ENCODE peak calls at places on chromosomes 4 and X, in nine cellular contexts. A is suprapubic skin, X is heart left ventricle, Z is NB4, R is breast epithelium, H is GM12891, G is H1, Y is A549, T is endothelial cell of umbilical vein. M is an unnamed sample.

GRCh38 chrX:44042731-44043130 is 69.5 kb upstream of the NDP start:
- DNase-seq in X (no peak), T (no peak), Y (no peak), Z (no peak), G (no peak), A (no peak), R (no peak), H (no peak), M (no peak)

GRCh38 chr4:90345549-90345948 is 218.4 kb downstream of the CCSER1 start:
- DNase-seq in Y (no peak), A (no peak), G (no peak), H (no peak), X (no peak), T (no peak), R (no peak), Z (no peak), M (no peak)

GRCh38 chr4:95572304-95572991 is 23.7 kb upstream of the UNC5C start:
- DNase-seq in R (peak), T (peak), X (peak), H (no peak), G (peak), Z (peak), A (no peak), Y (no peak), M (no peak)

GRCh38 chrX:150897371-150898319 is 823 bp downstream of the CD99L2 start:
- DNase-seq in A (no peak), Y (peak), G (peak), R (no peak), H (no peak), T (peak), Z (peak), X (no peak), M (peak)

GRCh38 chr4:151952137-151952536 is 191.3 kb upstream of the GATB start:
- DNase-seq in A (no peak), R (no peak), Y (no peak), H (no peak), T (no peak), G (no peak), X (no peak), Z (no peak), M (no peak)

GRCh38 chr4:182427530-182427929 is 184.3 kb downstream of the TENM3 start:
- DNase-seq in Z (no peak), H (no peak), A (no peak), Y (no peak), R (no peak), X (no peak), G (no peak), T (no peak), M (no peak)

GRCh38 chr4:86942185-86942666 is 7.4 kb downstream of the AFF1 start:
- DNase-seq in G (no peak), Z (peak), Y (no peak), X (no peak), R (no peak), A (no peak), H (no peak), T (peak), M (peak)

GRCh38 chrX:77788050-77788449 is 2.0 kb upstream of the ATRX start:
- DNase-seq in R (no peak), Y (peak), A (no peak), T (peak), G (no peak), Z (peak), H (no peak), X (peak), M (peak)

GRCh38 chr4:151799417-151800030 is 38.7 kb upstream of the GATB start:
- DNase-seq in Y (no peak), A (no peak), H (no peak), R (no peak), T (no peak), G (no peak), Z (no peak), X (no peak), M (no peak)

GRCh38 chr4:94408549-94409374 is 43.0 kb upstream of the PDLIM5 start:
- DNase-seq in Y (no peak), A (no peak), G (no peak), X (no peak), Z (no peak), T (no peak), H (no peak), R (no peak), M (no peak)

GRCh38 chr4:52825311-52826090 is 36.6 kb upstream of the RASL11B start:
- DNase-seq in H (no peak), T (no peak), A (no peak), Y (no peak), Z (no peak), X (no peak), R (no peak), G (no peak), M (no peak)

GRCh38 chrX:124230573-124231300 is 101.7 kb upstream of the TEX13D start:
- DNase-seq in R (no peak), Y (no peak), X (no peak), Z (no peak), T (no peak), H (no peak), G (no peak), A (no peak), M (no peak)

GRCh38 chr4:41496980-41497379 is 41.0 kb upstream of the LIMCH1 start:
- DNase-seq in A (no peak), T (no peak), Z (no peak), X (no peak), G (no peak), H (no peak), R (no peak), Y (no peak), M (no peak)

GRCh38 chrX:134634691-134635090 is 23.6 kb downstream of the PLAC1 start:
- DNase-seq in G (no peak), Y (no peak), A (no peak), T (no peak), X (no peak), R (no peak), Z (peak), H (no peak), M (no peak)

GRCh38 chr4:128574706-128575105 is 234.8 kb upstream of the JADE1 start:
- DNase-seq in A (peak), H (peak), G (peak), T (peak), Y (peak), X (peak), Z (peak), R (no peak), M (peak)

GRCh38 chr4:43251760-43252317 is 359.3 kb downstream of the GRXCR1 start:
- DNase-seq in R (no peak), Z (no peak), A (no peak), H (no peak), T (no peak), X (no peak), G (no peak), Y (no peak), M (no peak)

GRCh38 chr4:102642571-102643298 is 118.0 kb downstream of the MANBA start:
- DNase-seq in R (no peak), Z (no peak), H (no peak), T (no peak), Y (no peak), X (no peak), G (no peak), A (no peak), M (no peak)

GRCh38 chr4:47674173-47674572 is 163.7 kb downstream of the CORIN start:
- DNase-seq in T (no peak), H (no peak), X (no peak), Y (no peak), A (no peak), Z (no peak), G (no peak), R (no peak), M (no peak)

GRCh38 chr4:165867961-165868360 is 5.1 kb upstream of the TLL1 start:
- DNase-seq in G (no peak), Y (no peak), R (no peak), Z (no peak), T (no peak), A (no peak), X (no peak), H (no peak), M (no peak)
- TF ChIP-seq POLR2A in G (no peak), Y (no peak), R (no peak), Z (no peak), T (no peak), A (no peak), X (no peak), H (no peak), M (no peak)

GRCh38 chrX:154548028-154548316 is 552 bp downstream of the IKBKG start:
- DNase-seq in Y (no peak), G (no peak), X (no peak), H (no peak), Z (no peak), R (no peak), A (no peak), T (no peak), M (no peak)

GRCh38 chrX:154545673-154546274 is 872 bp downstream of the G6PD start:
- DNase-seq in H (no peak), R (no peak), A (no peak), Y (peak), X (no peak), Z (no peak), G (no peak), T (no peak), M (no peak)

GRCh38 chrX:154549766-154550165 is 2.3 kb downstream of the IKBKG start:
- DNase-seq in A (no peak), Y (no peak), T (no peak), R (no peak), H (no peak), G (no peak), X (no peak), Z (no peak), M (no peak)

GRCh38 chrX:154546354-154547244 is at the start of gene G6PD:
- DNase-seq in T (peak), Z (peak), X (peak), H (peak), G (peak), Y (peak), A (no peak), R (peak), M (peak)

GRCh38 chrX:154547245-154548027 is at the start of gene IKBKG:
- DNase-seq in Z (peak), R (peak), X (peak), H (peak), A (peak), G (peak), Y (peak), T (peak), M (peak)
- TF ChIP-seq POLR2A in Z (peak), R (peak), X (no peak), H (peak), A (no peak), G (peak), Y (peak), T (no peak), M (peak)

GRCh38 chrX:109732780-109733657 is at the start of gene ACSL4:
- DNase-seq in T (peak), A (peak), Z (peak), H (peak), Y (peak), R (peak), X (peak), G (peak), M (peak)
- TF ChIP-seq POLR2A in T (peak), A (no peak), Z (peak), H (peak), Y (no peak), R (peak), X (no peak), G (peak), M (peak)

GRCh38 chr4:184417802-184418511 is 56.4 kb downstream of the IRF2 start:
- DNase-seq in G (no peak), X (no peak), T (peak), Z (peak), R (no peak), H (no peak), A (no peak), Y (peak), M (peak)
- TF ChIP-seq POLR2A in G (no peak), X (no peak), T (no peak), Z (no peak), R (no peak), H (no peak), A (no peak), Y (no peak), M (no peak)

GRCh38 chrX:50838820-50839600 is 25.0 kb upstream of the SHROOM4 start:
- DNase-seq in Z (no peak), H (no peak), Y (no peak), A (no peak), G (no peak), R (no peak), T (peak), X (peak), M (no peak)
- TF ChIP-seq POLR2A in Z (no peak), H (no peak), Y (no peak), A (no peak), G (no peak), R (no peak), T (no peak), X (no peak), M (no peak)

DNA sequence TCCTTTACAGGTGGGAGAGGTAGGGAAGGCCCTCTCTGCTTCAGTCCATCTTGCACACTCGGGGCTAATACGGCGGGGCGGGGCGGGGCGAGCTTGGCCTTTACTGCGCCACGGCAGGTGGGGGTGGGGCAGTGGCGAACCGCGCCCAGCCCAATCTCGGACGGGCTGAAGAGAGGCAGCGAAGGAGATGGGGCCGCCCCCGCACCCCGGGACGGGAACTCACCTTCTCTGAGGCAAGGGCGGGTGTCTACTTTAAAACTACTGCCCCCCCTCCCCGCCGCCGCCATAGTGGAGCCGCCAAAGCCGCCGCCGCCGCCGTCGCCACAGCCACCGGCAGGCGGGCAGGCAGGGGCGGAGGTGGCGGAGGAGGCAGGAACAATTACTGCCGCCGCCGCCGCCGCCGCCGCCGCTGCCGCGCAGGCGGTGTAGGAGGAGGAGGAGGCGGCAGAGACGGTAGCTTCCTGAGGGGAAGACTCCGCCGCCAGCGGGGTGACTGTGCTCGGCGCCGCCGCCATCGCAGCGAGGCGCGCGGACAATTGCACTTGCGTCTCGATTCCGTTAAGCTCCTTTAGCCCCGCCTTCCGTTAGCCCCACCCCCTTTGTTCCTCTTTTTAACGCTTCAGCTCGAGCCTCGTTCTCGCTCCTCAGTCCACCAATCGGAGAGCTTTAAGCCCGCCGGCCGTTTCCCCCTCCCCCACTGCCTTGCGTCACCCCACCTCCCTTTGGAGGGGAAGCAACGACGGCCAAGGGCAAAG is at the start of gene ZMAT1:
- DNase-seq in T (peak), H (peak), Y (peak), G (peak), R (peak), A (peak), X (peak), Z (peak), M (peak)
- TF ChIP-seq POLR2A in T (peak), H (no peak), Y (peak), G (peak), R (peak), A (peak), X (no peak), Z (no peak), M (peak)

GRCh38 chrX:129843459-129844306 is at the start of gene ZDHHC9:
- DNase-seq in R (peak), Y (peak), T (peak), Z (peak), A (peak), H (peak), G (peak), X (peak), M (peak)
- TF ChIP-seq POLR2A in R (no peak), Y (peak), T (peak), Z (no peak), A (no peak), H (peak), G (peak), X (no peak), M (peak)